ENCODE peak calls at places on chromosomes 6 and 20, in ten cellular contexts. Q is GM06990, R is fibroblast of lung, H is progenitor cell of endocrine pancreas, G is neural crest cell, I is WTC11, L is GM13977, U is cardiac fibroblast, S is fibroblast of the aortic adventitia, A is mammary epithelial cell. Z is an unnamed sample.

GRCh38 chr20:24150406-24150805 is 161.8 kb upstream of the GGTLC1 start:
- DNase-seq in Q (no peak), R (no peak), H (no peak), G (no peak), I (no peak), L (no peak), U (no peak), S (no peak), A (no peak), Z (no peak)

GRCh38 chr20:63115651-63116411 is 100.1 kb downstream of the YTHDF1 start:
- DNase-seq in Q (no peak), R (no peak), H (no peak), G (no peak), I (no peak), L (no peak), U (no peak), S (no peak), A (no peak), Z (no peak)

GRCh38 chr20:36468149-36469000 is 72.9 kb upstream of the MYL9 start:
- DNase-seq in Q (no peak), R (no peak), H (no peak), G (no peak), I (no peak), L (no peak), U (no peak), S (no peak), A (no peak), Z (no peak)

GRCh38 chr6:3360727-3361045 is 96.2 kb downstream of the SLC22A23 start:
- DNase-seq in Q (no peak), R (no peak), H (no peak), G (no peak), I (no peak), L (no peak), U (no peak), S (no peak), A (no peak), Z (no peak)

GRCh38 chr20:32445539-32446273 is 87.6 kb downstream of the ASXL1 start:
- DNase-seq in Q (no peak), R (no peak), H (no peak), G (no peak), I (peak; percentile 13), L (no peak), U (no peak), S (no peak), A (no peak), Z (peak; percentile 52)

GRCh38 chr6:151633517-151634335 is 139.9 kb downstream of the CCDC170 start:
- DNase-seq in Q (no peak), R (no peak), H (no peak), G (no peak), I (no peak), L (no peak), U (no peak), S (no peak), A (no peak), Z (no peak)

GRCh38 chr20:33043731-33044181 is 9.9 kb upstream of the BPIFB3 start:
- DNase-seq in Q (no peak), R (no peak), H (no peak), G (no peak), I (no peak), L (no peak), U (no peak), S (no peak), A (no peak), Z (no peak)

GRCh38 chr6:28747083-28747630 is 176.6 kb downstream of the TRIM27 start:
- DNase-seq in Q (no peak), R (no peak), H (no peak), G (no peak), I (no peak), L (no peak), U (no peak), S (no peak), A (no peak), Z (no peak)

GRCh38 chr6:15922510-15923307 is 206.2 kb upstream of the MYLIP start:
- DNase-seq in Q (no peak), R (no peak), H (no peak), G (no peak), I (no peak), L (no peak), U (peak; percentile 98), S (peak; percentile 86), A (no peak), Z (no peak)

GRCh38 chr6:158168054-158168303 is at the start of gene SERAC1:
- DNase-seq in Q (no peak), R (no peak), H (no peak), G (peak; percentile 94), I (peak; percentile 93), L (no peak), U (no peak), S (no peak), A (no peak), Z (no peak)

GRCh38 chr20:8670900-8671229 is 398.0 kb upstream of the PLCB4 start:
- DNase-seq in Q (no peak), R (no peak), H (no peak), G (no peak), I (no peak), L (no peak), U (no peak), S (no peak), A (no peak), Z (no peak)

GRCh38 chr6:95614094-95614493 is 36.8 kb downstream of the MANEA start:
- DNase-seq in Q (no peak), R (no peak), H (no peak), G (no peak), I (no peak), L (no peak), U (peak; percentile 22), S (no peak), A (peak; percentile 2), Z (no peak)

GRCh38 chr6:149203509-149203908 is 114.0 kb upstream of the TAB2 start:
- DNase-seq in Q (no peak), R (no peak), H (no peak), G (no peak), I (no peak), L (no peak), U (no peak), S (no peak), A (no peak), Z (no peak)

GRCh38 chr20:34538671-34539123 is 19.8 kb upstream of the MAP1LC3A start:
- DNase-seq in Q (no peak), R (peak; percentile 73), H (peak; percentile 52), G (peak; percentile 59), I (peak; percentile 72), L (peak; percentile 66), U (peak; percentile 72), S (peak; percentile 76), A (peak; percentile 32), Z (peak; percentile 72)

DNA sequence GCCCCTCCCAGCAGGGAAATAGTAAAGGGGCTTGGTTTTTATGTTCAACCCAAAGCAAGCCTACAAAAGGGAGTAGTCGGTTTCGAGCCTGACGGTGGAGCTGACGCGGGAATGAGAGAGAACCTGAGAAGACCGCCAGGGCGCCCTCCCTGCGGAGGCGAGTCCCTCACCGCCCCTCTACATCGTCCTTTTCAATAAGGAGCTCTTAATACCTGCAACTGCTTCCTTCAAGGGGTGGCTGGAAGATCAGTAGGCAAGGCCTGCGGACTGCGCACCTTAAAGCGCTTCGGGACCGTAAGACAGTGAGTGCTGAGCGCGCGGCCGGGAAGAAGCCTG is 709 bp upstream of the ZNF76 start:
- DNase-seq in Q (no peak), R (peak; percentile 60), H (peak; percentile 22), G (peak; percentile 41), I (no peak), L (no peak), U (peak; percentile 68), S (peak; percentile 58), A (no peak), Z (peak; percentile 62)
- TF ChIP-seq CTCF in Q (no peak), R (no peak), H (peak; percentile 25), G (peak; percentile 40), I (no peak), L (no peak), U (peak; percentile 4), S (no peak), A (no peak), Z (no peak)

GRCh38 chr6:68339488-68339887 is 295.6 kb upstream of the ADGRB3 start:
- DNase-seq in Q (no peak), R (no peak), H (no peak), G (no peak), I (no peak), L (no peak), U (no peak), S (no peak), A (no peak), Z (no peak)

DNA sequence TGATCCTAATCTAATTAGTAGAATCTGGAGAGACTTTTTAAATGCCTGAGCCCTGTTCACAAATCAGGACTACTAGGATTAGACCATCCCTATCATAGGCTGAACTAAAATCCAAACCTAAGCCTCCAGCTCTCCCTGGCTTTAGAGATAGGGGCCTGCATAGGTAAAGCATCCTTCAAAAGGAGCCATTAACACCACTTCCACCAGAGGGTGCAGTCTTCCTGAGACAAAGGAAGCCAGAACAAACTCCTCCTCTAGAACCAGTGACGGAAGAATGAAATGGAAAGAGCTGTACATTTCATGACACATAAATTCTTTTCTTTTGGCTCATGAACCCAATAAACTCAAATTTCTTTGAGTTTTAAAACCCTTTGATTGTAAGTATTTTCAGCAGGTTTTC is 291.2 kb upstream of the ADGRB3 start:
- DNase-seq in Q (no peak), R (peak; percentile 72), H (no peak), G (peak; percentile 22), I (peak; percentile 64), L (peak; percentile 5), U (peak; percentile 31), S (peak; percentile 2), A (peak; percentile 1), Z (peak; percentile 34)
- TF ChIP-seq CTCF in Q (peak; percentile 42), R (peak; percentile 62), H (peak; percentile 53), G (peak; percentile 66), I (peak; percentile 45), L (peak; percentile 44), U (peak; percentile 53), S (no peak), A (peak; percentile 5), Z (no peak)

GRCh38 chr6:119526609-119527605 is 177.3 kb upstream of the MAN1A1 start:
- DNase-seq in Q (no peak), R (no peak), H (no peak), G (no peak), I (no peak), L (no peak), U (no peak), S (peak; percentile 27), A (no peak), Z (no peak)

GRCh38 chr6:119523546-119523945 is 174.0 kb upstream of the MAN1A1 start:
- DNase-seq in Q (no peak), R (no peak), H (no peak), G (no peak), I (no peak), L (no peak), U (no peak), S (no peak), A (no peak), Z (no peak)

GRCh38 chr6:119521251-119521650 is 171.7 kb upstream of the MAN1A1 start:
- DNase-seq in Q (no peak), R (no peak), H (no peak), G (no peak), I (no peak), L (no peak), U (no peak), S (no peak), A (no peak), Z (no peak)

GRCh38 chr6:119524410-119524809 is 174.8 kb upstream of the MAN1A1 start:
- DNase-seq in Q (no peak), R (no peak), H (no peak), G (no peak), I (no peak), L (no peak), U (no peak), S (no peak), A (no peak), Z (no peak)
- TF ChIP-seq CTCF in Q (no peak), R (no peak), H (no peak), G (no peak), I (no peak), L (no peak), U (no peak), S (no peak), A (no peak), Z (no peak)

GRCh38 chr20:16904751-16905150 is 156.6 kb downstream of the OTOR start:
- DNase-seq in Q (no peak), R (no peak), H (no peak), G (no peak), I (no peak), L (no peak), U (no peak), S (no peak), A (no peak), Z (no peak)
- TF ChIP-seq CTCF in Q (peak; percentile 20), R (no peak), H (no peak), G (no peak), I (no peak), L (no peak), U (no peak), S (no peak), A (no peak), Z (no peak)